ENCODE peak calls at places on chromosomes 12 and 14, in six cellular contexts. X is NT2/D1; E is Peyer's patch; R is H9; H is lung; L is CD8-positive, alpha-beta T cell. I is an unnamed sample. For H3K4me1, the result is how much of the 10 kb centered on the place peaks cover.

GRCh38 chr14:21454843-21455550 is 926 bp downstream of the CHD8 start:
- DNase-seq in L (no peak), R (no peak), H (no peak), E (no peak), X (no peak), I (no peak)

GRCh38 chr12:96811083-96811482 is 96.0 kb upstream of the NEDD1 start:
- DNase-seq in E (no peak), L (no peak), X (no peak), R (no peak), H (no peak), I (no peak)

GRCh38 chr12:119014368-119014767 is 33.0 kb downstream of the SRRM4 start:
- DNase-seq in L (no peak), R (peak), X (no peak), E (no peak), H (no peak), I (no peak)

GRCh38 chr12:26297386-26298070 is 102.2 kb downstream of the SSPN start:
- DNase-seq in R (no peak), L (no peak), X (no peak), E (no peak), H (no peak), I (no peak)

GRCh38 chr14:65471038-65471878 is 58.7 kb downstream of the FUT8 start:
- DNase-seq in L (no peak), E (no peak), H (no peak), X (no peak), R (no peak), I (no peak)

GRCh38 chr12:75704208-75704607 is 192.8 kb upstream of the KRR1 start:
- DNase-seq in E (no peak), X (no peak), H (no peak), R (no peak), L (no peak), I (no peak)

GRCh38 chr12:110348431-110349059 is 55.0 kb downstream of the ANAPC7 start:
- DNase-seq in H (no peak), L (no peak), E (no peak), X (no peak), R (no peak), I (no peak)

GRCh38 chr12:123938679-123939480 is 33.8 kb downstream of the CCDC92 start:
- DNase-seq in E (no peak), X (peak), R (peak), L (no peak), H (no peak), I (no peak)

GRCh38 chr12:52182456-52182855 is 9.4 kb downstream of the KRT80 start:
- DNase-seq in R (no peak), X (no peak), H (no peak), E (no peak), L (no peak), I (no peak)

GRCh38 chr14:104217486-104218360 is 79.3 kb downstream of the KIF26A start:
- DNase-seq in R (no peak), X (no peak), L (no peak), E (no peak), H (no peak), I (no peak)

GRCh38 chr14:41062826-41063225 is 543.9 kb upstream of the LRFN5 start:
- DNase-seq in L (no peak), X (no peak), H (no peak), R (no peak), E (no peak), I (no peak)

GRCh38 chr12:45575417-45575816 is 154.1 kb upstream of the ARID2 start:
- DNase-seq in H (no peak), X (no peak), R (no peak), E (no peak), L (no peak), I (no peak)

GRCh38 chr12:15838986-15839385 is 43.2 kb upstream of the STRAP start:
- DNase-seq in R (no peak), X (no peak), L (no peak), H (no peak), E (no peak), I (no peak)

GRCh38 chr12:75724913-75725312 is 213.5 kb upstream of the KRR1 start:
- DNase-seq in L (no peak), E (no peak), X (no peak), R (no peak), H (peak), I (no peak)

GRCh38 chr12:57619434-57620244 is 8.4 kb downstream of the ARHGEF25 start:
- DNase-seq in R (peak), L (no peak), H (no peak), X (no peak), E (no peak), I (no peak)

GRCh38 chr12:124487065-124487833 is 80.2 kb downstream of the NCOR2 start:
- DNase-seq in H (no peak), R (no peak), L (no peak), X (no peak), E (no peak), I (no peak)

GRCh38 chr12:40446385-40446784 is 221.6 kb downstream of the LRRK2 start:
- DNase-seq in R (no peak), H (no peak), L (no peak), E (no peak), X (peak), I (peak)

GRCh38 chr12:122421815-122422737 is at the start of gene CLIP1:
- DNase-seq in E (peak), H (peak), X (no peak), R (peak), L (peak), I (peak)

GRCh38 chr14:84891414-84891813 is 638.5 kb upstream of the FLRT2 start:
- DNase-seq in E (no peak), H (no peak), R (no peak), X (no peak), L (no peak), I (no peak)

GRCh38 chr12:113302925-113303640 is 31.8 kb downstream of the SLC8B1 start:
- DNase-seq in R (no peak), E (peak), X (peak), H (no peak), L (no peak), I (no peak)

DNA sequence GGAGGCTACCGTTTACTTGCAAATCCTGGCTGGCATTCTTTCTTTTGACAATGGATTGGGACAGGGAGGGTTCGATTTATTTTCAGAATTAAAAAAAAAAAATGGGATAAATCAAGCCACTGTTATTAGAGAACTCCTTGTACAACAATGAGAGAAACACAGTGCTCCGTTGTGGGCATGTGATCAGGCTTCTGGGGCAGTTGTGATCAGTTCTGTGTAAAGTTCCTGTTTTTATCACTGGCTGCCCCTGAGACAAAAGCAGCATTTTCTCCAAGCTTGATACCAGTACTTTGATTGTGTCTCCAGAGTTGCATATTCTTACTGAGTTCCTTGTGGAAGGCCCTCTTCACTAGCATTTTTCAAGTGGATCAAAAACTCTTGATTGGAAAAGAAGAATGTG is 1.2 kb downstream of the DIP2B start:
- DNase-seq in E (peak), H (peak), R (no peak), L (no peak), X (no peak), I (peak)
- H3K4me1 ChIP-seq in E (under half), H (under half), R (under half), L (under half), X (under half), I (under half)

DNA sequence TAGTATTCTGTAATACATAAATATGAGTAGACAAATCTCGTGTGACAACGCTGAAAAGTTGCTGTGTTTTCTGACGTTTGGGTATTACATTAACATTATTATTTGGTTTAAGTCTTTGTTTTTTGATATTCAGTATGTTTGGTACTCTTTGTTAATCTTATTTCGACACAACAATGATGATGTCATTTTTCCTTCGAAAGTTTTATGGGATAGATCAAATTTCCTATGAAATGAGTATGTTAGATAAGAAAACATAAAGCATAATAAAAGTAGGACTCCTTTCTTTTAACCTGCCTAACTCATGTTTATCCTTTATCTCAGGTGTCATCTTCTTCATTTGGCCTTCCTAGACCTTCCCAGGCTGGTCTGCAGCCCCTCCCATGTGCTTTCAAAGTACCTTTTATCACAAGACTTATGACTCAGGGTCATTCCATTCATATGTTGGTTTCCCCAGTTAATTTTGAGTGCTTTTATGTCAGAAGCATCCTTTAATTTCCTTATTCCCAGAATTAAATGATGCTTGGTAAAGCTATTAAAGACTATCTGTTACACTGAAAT is 322.0 kb downstream of the RAD51B start:
- DNase-seq in H (no peak), E (no peak), L (no peak), R (no peak), X (no peak), I (no peak)
- H3K4me1 ChIP-seq in H (under half), E (under half), L (under half), R (under half), X (under half), I (under half)

GRCh38 chr14:89607453-89607852 is 190.4 kb upstream of the FOXN3 start:
- DNase-seq in X (no peak), L (no peak), E (no peak), H (no peak), R (no peak), I (no peak)
- H3K4me1 ChIP-seq in X (under half), L (half or more), E (under half), H (under half), R (under half), I (under half)

GRCh38 chr12:95796982-95797289 is 6.4 kb upstream of the NTN4 start:
- DNase-seq in H (no peak), L (no peak), E (no peak), R (no peak), X (no peak), I (no peak)
- H3K4me1 ChIP-seq in H (under half), L (under half), E (under half), R (under half), X (under half), I (under half)

GRCh38 chr14:60274448-60274847 is 25.4 kb downstream of the PPM1A start:
- DNase-seq in L (no peak), E (no peak), R (no peak), H (no peak), X (no peak), I (no peak)

GRCh38 chr14:60277605-60278190 is 28.7 kb downstream of the PPM1A start:
- DNase-seq in L (no peak), R (no peak), X (no peak), H (no peak), E (no peak), I (no peak)

GRCh38 chr14:60276347-60276746 is 27.3 kb downstream of the PPM1A start:
- DNase-seq in R (no peak), E (no peak), L (no peak), H (no peak), X (no peak), I (peak)

GRCh38 chr14:60275932-60276331 is 26.9 kb downstream of the PPM1A start:
- DNase-seq in H (no peak), E (no peak), X (no peak), R (no peak), L (no peak), I (no peak)

GRCh38 chr14:60272177-60272576 is 23.2 kb downstream of the PPM1A start:
- DNase-seq in H (no peak), X (no peak), L (no peak), E (no peak), R (no peak), I (no peak)
- H3K4me1 ChIP-seq in H (under half), X (under half), L (under half), E (under half), R (under half), I (under half)

GRCh38 chr14:51547701-51548100 is 104.0 kb upstream of the FRMD6 start:
- DNase-seq in L (no peak), H (no peak), E (no peak), X (no peak), R (no peak), I (no peak)
- H3K4me1 ChIP-seq in L (under half), H (under half), E (under half), X (under half), R (under half), I (under half)

DNA sequence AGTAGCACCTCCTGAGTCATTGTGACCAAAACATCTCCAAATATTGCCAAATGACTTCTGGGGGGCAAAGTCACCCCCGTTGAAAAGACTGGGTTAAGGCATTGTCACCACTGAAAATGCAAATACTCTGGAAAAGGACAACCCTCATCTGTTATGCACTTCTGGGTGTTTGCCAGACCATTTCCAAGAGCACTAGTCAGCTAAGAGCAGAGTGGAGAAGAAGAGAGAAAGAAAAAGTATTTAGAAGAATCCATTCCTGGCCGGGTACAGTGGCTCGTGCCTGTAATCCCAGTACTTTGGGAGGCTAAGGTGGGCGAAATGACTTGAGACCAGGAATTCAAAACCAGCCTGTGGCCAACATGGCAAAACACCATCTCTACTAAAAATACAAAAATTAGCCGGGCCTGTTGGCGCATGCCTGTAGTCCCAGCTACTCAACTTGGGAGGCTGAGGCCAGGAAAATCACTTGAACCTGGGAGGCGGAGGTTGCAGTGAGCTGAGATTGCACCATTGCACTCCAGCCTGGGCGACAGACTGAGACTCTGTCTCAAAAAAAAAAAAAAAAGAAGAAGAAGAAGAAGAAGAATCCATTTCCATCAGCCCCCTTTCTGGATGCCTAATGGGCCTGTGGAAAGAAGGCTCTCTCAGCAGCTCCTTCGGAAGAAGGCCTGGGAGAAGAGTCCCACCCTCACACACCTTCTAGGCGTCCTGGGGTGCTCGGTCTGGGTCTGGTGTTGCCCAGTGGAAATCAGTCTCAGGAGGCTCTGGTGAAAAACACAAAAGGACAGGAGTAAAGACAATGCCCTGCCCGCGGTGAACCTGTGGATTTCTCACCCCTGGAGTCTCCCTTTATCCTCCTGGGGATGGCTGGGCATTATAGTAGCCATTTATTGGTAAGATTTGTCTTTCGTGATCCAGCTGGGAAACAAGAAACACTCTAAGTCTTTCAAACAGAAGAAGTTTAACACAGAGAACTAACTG is 3.5 kb upstream of the LTBR start:
- DNase-seq in L (no peak), H (no peak), X (no peak), R (peak), E (no peak), I (no peak)
- H3K4me1 ChIP-seq in L (under half), H (under half), X (under half), R (under half), E (under half), I (under half)

GRCh38 chr12:63931703-63932102 is 87.2 kb downstream of the SRGAP1 start:
- DNase-seq in L (no peak), R (no peak), E (no peak), H (no peak), X (no peak), I (no peak)
- H3K4me1 ChIP-seq in L (under half), R (under half), E (under half), H (under half), X (under half), I (under half)

GRCh38 chr12:81205394-81205793 is 127.5 kb downstream of the ACSS3 start:
- DNase-seq in H (no peak), R (no peak), X (no peak), E (no peak), L (no peak), I (no peak)
- H3K4me1 ChIP-seq in H (under half), R (under half), X (under half), E (under half), L (under half), I (half or more)

I was measured in HAP-1.